ENCODE peak calls at places on chromosomes 11 and 22, in four cellular contexts. O, G, J and E are unnamed samples.

GRCh38 chr11:109697140-109697843 is 275.3 kb downstream of the C11orf87 start:
- DNase-seq in J (peak), G (peak), O (no peak), E (no peak)

GRCh38 chr11:13772223-13773046 is 104.0 kb downstream of the FAR1 start:
- DNase-seq in J (peak), G (peak), O (peak), E (no peak)

GRCh38 chr22:29245626-29246385 is 22.0 kb downstream of the RHBDD3 start:
- DNase-seq in G (peak), J (peak), O (peak), E (peak)

GRCh38 chr11:71930556-71931244 is 1.9 kb downstream of the RNF121 start:
- DNase-seq in G (no peak), J (no peak), O (no peak), E (no peak)

GRCh38 chr22:23678133-23678532 is 12.7 kb upstream of the RGL4 start:
- DNase-seq in O (no peak), G (no peak), J (no peak), E (no peak)

GRCh38 chr11:91243630-91244029 is 981.0 kb upstream of the FAT3 start:
- DNase-seq in G (peak), J (no peak), O (no peak), E (no peak)

GRCh38 chr11:106614280-106614679 is 404.0 kb downstream of the GUCY1A2 start:
- DNase-seq in J (no peak), G (no peak), O (no peak), E (no peak)

GRCh38 chr11:128512478-128513127 is 74.8 kb downstream of the ETS1 start:
- DNase-seq in J (no peak), O (no peak), G (no peak), E (no peak)

GRCh38 chr11:109735139-109735538 is 313.1 kb downstream of the C11orf87 start:
- DNase-seq in O (no peak), J (no peak), G (no peak), E (no peak)

GRCh38 chr11:57699813-57700212 is 12.2 kb downstream of the MED19 start:
- DNase-seq in O (no peak), G (no peak), J (no peak), E (no peak)

GRCh38 chr11:114088836-114089235 is 29.3 kb downstream of the ZBTB16 start:
- DNase-seq in O (no peak), G (no peak), J (no peak), E (no peak)

GRCh38 chr11:129750343-129751292 is 65.0 kb upstream of the TMEM45B start:
- DNase-seq in O (peak), G (peak), J (peak), E (peak)

GRCh38 chr11:16093889-16094653 is 262.3 kb downstream of the SOX6 start:
- DNase-seq in O (no peak), J (no peak), G (no peak), E (no peak)

GRCh38 chr11:116502641-116503061 is 270.1 kb downstream of the BUD13 start:
- DNase-seq in J (no peak), O (no peak), G (no peak), E (no peak)

GRCh38 chr11:61667684-61668320 is 12.4 kb upstream of the DAGLA start:
- DNase-seq in J (no peak), O (no peak), G (no peak), E (no peak)